ENCODE peak calls at places on chromosomes 3 and 15, in five cellular contexts. N is cardiac muscle cell; B is GM23248; C is CD8-positive, alpha-beta T cell; K is right lobe of liver. W is an unnamed sample.

GRCh38 chr15:42584031-42584765 is 8.8 kb downstream of the STARD9 start:
- DNase-seq in C (no peak), B (peak; percentile 11), K (no peak), N (no peak), W (no peak)

GRCh38 chr3:13007251-13007941 is 65.8 kb downstream of the IQSEC1 start:
- DNase-seq in C (no peak), N (no peak), B (no peak), K (peak; percentile 47), W (no peak)

GRCh38 chr3:115790759-115791158 is 167.4 kb downstream of the GAP43 start:
- DNase-seq in K (no peak), C (peak; percentile 58), B (peak; percentile 98), N (peak; percentile 90), W (no peak)

GRCh38 chr15:70484993-70485392 is 278.4 kb downstream of the UACA start:
- DNase-seq in N (no peak), B (no peak), K (no peak), C (no peak), W (no peak)

GRCh38 chr15:81225161-81225671 is 28.5 kb downstream of the IL16 start:
- DNase-seq in B (peak; percentile 29), C (no peak), N (peak; percentile 6), K (peak; percentile 59), W (no peak)

GRCh38 chr3:78281381-78281780 is 1241.5 kb downstream of the ROBO2 start:
- DNase-seq in B (no peak), K (no peak), C (no peak), N (no peak), W (peak; percentile 62)

GRCh38 chr3:135851201-135852061 is 114.1 kb upstream of the PPP2R3A start:
- DNase-seq in C (no peak), B (peak; percentile 64), N (no peak), K (no peak), W (no peak)

GRCh38 chr3:127006781-127007436 is 24.0 kb downstream of the PLXNA1 start:
- DNase-seq in C (no peak), K (no peak), N (no peak), B (peak; percentile 23), W (no peak)

GRCh38 chr15:46548989-46549388 is 914.2 kb downstream of the SQOR start:
- DNase-seq in K (no peak), B (no peak), C (no peak), N (no peak), W (no peak)

GRCh38 chr15:59160880-59161593 is 45.6 kb upstream of the LDHAL6B start:
- DNase-seq in N (peak; percentile 13), B (peak; percentile 26), K (no peak), C (no peak), W (no peak)

GRCh38 chr15:98330692-98331435 is 317.5 kb upstream of the IGF1R start:
- DNase-seq in K (no peak), B (no peak), N (no peak), C (no peak), W (no peak)

GRCh38 chr3:131329774-131330173 is 51.8 kb upstream of the NUDT16 start:
- DNase-seq in K (no peak), B (no peak), N (no peak), C (no peak), W (no peak)

GRCh38 chr15:67240235-67241131 is 14.0 kb downstream of the AAGAB start:
- DNase-seq in C (peak; percentile 21), N (no peak), B (peak; percentile 12), K (no peak), W (no peak)

GRCh38 chr3:195237981-195238625 is 32.9 kb downstream of the XXYLT1 start:
- DNase-seq in B (peak; percentile 27), K (no peak), C (no peak), N (no peak), W (peak; percentile 53)

GRCh38 chr3:37556789-37557301 is 304.8 kb upstream of the CTDSPL start:
- DNase-seq in K (no peak), C (no peak), B (no peak), N (no peak), W (peak; percentile 84)

GRCh38 chr3:177177670-177178295 is 19.5 kb downstream of the TBL1XR1 start:
- DNase-seq in N (no peak), B (no peak), C (no peak), K (no peak), W (no peak)
- H3K4me1 ChIP-seq in N (peaks cover 11% of the 10 kb centered on the region), B (no peaks in the 10 kb centered on the region), C (peaks cover 29% of the 10 kb centered on the region), K (no peaks in the 10 kb centered on the region), W (peaks cover 95% of the 10 kb centered on the region)

DNA sequence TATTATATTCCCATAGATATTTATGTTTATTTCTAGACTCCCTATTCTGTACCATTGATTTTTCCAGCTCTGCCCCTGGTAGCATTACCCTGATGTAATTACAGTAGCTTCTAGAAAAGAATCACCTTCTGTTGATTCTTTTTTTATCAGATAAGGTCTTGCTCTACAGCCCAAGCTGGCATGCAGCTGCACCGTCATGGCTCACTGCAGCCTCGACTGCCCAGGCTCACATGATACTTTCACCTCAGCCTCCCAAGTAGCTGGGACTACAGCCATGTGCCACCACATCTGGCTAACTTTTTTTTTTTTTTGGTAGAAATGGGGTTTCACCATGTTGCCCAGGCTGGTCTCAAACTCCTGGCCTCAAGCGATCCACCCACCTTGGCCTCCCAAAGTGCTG is 41.8 kb downstream of the SLC24A1 start:
- DNase-seq in C (no peak), B (no peak), N (no peak), K (no peak), W (no peak)
- H3K4me1 ChIP-seq in C (no peaks in the 10 kb centered on the region), B (no peaks in the 10 kb centered on the region), N (peaks cover 4% of the 10 kb centered on the region), K (no peaks in the 10 kb centered on the region), W (no peaks in the 10 kb centered on the region)

DNA sequence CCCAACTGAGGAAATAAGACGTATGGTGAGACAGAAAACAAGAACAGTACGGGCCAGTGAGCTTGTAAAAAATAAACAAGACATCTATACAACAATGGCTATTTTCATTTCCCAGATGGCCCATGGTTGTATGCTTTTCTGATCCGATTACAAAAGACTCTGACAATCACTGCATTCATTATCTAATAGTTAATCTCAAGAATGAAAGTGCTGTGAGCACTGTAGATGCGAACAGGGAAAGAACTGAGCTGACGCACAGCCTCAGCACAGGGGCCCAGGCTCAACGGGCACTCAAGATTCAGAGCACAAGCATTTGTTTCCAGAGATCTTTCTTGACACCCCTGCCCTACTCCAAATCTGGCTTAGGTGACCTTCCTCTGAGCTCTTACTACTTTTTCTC is 6.9 kb downstream of the MTMR10 start:
- DNase-seq in B (no peak), C (no peak), K (no peak), N (no peak), W (no peak)
- H3K4me1 ChIP-seq in B (peaks cover 9% of the 10 kb centered on the region), C (peaks cover 24% of the 10 kb centered on the region), K (no peaks in the 10 kb centered on the region), N (peaks cover 10% of the 10 kb centered on the region), W (peaks cover 99% of the 10 kb centered on the region)

GRCh38 chr3:29291982-29292363 is 11.1 kb downstream of the RBMS3 start:
- DNase-seq in N (no peak), K (no peak), C (no peak), B (no peak), W (no peak)
- H3K4me1 ChIP-seq in N (no peaks in the 10 kb centered on the region), K (no peaks in the 10 kb centered on the region), C (no peaks in the 10 kb centered on the region), B (peaks cover 55% of the 10 kb centered on the region), W (no peaks in the 10 kb centered on the region)

DNA sequence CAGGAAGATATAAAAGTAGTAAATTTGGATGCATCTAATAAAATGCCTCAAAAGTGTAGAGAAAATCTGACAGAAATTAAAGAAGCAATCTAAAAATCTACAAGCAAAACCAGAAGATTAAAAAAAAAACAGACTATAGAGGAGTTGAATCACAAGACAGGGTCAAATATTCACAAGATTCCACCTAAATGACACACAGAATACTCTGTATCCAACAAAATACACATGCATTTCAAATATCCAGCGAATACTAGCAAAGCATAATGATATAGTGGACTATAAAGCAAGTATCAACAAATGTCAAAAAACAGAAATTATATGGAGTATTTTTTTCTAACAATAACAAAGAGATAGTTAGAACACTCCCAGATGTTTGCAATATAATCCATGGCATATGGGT is 20.5 kb upstream of the ACTC1 start:
- DNase-seq in N (no peak), C (no peak), B (peak; percentile 63), K (no peak), W (no peak)
- H3K4me1 ChIP-seq in N (peaks cover 24% of the 10 kb centered on the region), C (no peaks in the 10 kb centered on the region), B (peaks cover 66% of the 10 kb centered on the region), K (no peaks in the 10 kb centered on the region), W (no peaks in the 10 kb centered on the region)

GRCh38 chr3:34022147-34022546 is 223.7 kb downstream of the PDCD6IP start:
- DNase-seq in B (no peak), K (no peak), N (no peak), C (no peak), W (no peak)

GRCh38 chr3:34020221-34020620 is 221.8 kb downstream of the PDCD6IP start:
- DNase-seq in K (no peak), N (no peak), B (no peak), C (no peak), W (no peak)

GRCh38 chr3:34017757-34018156 is 219.3 kb downstream of the PDCD6IP start:
- DNase-seq in C (no peak), B (no peak), K (no peak), N (no peak), W (no peak)

GRCh38 chr3:34019158-34019557 is 220.7 kb downstream of the PDCD6IP start:
- DNase-seq in B (no peak), N (no peak), K (no peak), C (no peak), W (no peak)

GRCh38 chr3:34020761-34021635 is 222.6 kb downstream of the PDCD6IP start:
- DNase-seq in B (no peak), N (no peak), C (no peak), K (no peak), W (no peak)
- H3K4me1 ChIP-seq in B (peaks cover 10% of the 10 kb centered on the region), N (no peaks in the 10 kb centered on the region), C (peaks cover 22% of the 10 kb centered on the region), K (no peaks in the 10 kb centered on the region), W (no peaks in the 10 kb centered on the region)

DNA sequence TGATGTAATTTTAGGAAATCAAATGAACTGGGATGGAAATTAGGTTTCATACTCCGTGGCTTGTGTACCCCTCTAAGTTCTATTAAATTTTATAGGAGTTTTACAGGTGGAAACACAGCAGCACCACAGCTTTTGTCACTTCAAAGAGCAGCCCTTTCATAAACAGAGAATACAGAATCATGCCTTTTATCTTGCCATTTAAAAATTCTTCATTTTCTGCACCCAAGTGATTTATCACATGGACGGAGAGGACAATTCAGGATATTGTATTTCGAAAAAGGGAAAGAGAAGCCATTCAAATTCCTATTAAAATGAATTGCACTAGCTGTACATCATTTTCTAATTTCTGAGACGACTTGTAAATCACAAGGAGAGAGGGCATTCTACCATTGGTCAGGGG is 245.4 kb downstream of the PTPRG start:
- DNase-seq in C (no peak), B (no peak), N (no peak), K (no peak), W (no peak)
- H3K4me1 ChIP-seq in C (no peaks in the 10 kb centered on the region), B (peaks cover 18% of the 10 kb centered on the region), N (peaks cover 66% of the 10 kb centered on the region), K (no peaks in the 10 kb centered on the region), W (peaks cover 4% of the 10 kb centered on the region)

GRCh38 chr3:141410408-141410807 is 42.1 kb downstream of the ZBTB38 start:
- DNase-seq in K (peak; percentile 71), C (no peak), B (peak; percentile 75), N (peak; percentile 88), W (no peak)
- H3K4me1 ChIP-seq in K (peaks cover 12% of the 10 kb centered on the region), C (peaks cover 64% of the 10 kb centered on the region), B (peaks cover 98% of the 10 kb centered on the region), N (peaks cover 31% of the 10 kb centered on the region), W (peaks cover 92% of the 10 kb centered on the region)

DNA sequence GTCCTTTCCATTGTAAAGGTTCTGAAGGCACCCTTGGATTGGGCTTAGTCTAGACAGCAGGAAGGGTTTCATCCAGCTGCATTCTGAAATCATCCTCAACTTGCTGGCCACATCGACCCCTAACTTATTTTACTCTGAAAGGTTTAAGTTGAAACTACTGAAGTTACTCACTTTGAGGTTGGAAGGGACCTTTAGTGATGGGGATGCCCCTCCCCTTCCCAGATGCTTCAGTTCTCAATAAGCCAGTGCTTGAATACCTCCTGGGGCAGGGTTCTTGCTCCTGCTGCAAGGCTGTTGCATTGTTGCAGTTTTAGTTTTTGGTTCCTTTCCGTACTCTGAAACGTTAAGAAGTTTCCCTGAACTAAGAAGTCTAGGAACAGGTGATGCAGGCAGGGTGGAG is 26.4 kb downstream of the FGD5 start:
- DNase-seq in N (no peak), B (no peak), C (no peak), K (no peak), W (no peak)
- H3K4me1 ChIP-seq in N (no peaks in the 10 kb centered on the region), B (no peaks in the 10 kb centered on the region), C (peaks cover 3% of the 10 kb centered on the region), K (no peaks in the 10 kb centered on the region), W (peaks cover 83% of the 10 kb centered on the region)

GRCh38 chr3:151329368-151329767 is at the start of gene P2RY13:
- DNase-seq in B (no peak), K (no peak), N (no peak), C (no peak), W (no peak)
- H3K4me1 ChIP-seq in B (peaks cover 16% of the 10 kb centered on the region), K (no peaks in the 10 kb centered on the region), N (no peaks in the 10 kb centered on the region), C (no peaks in the 10 kb centered on the region), W (no peaks in the 10 kb centered on the region)